ENCODE peak calls at places on chromosomes 5 and 9, in four cellular contexts. C is suprapubic skin, D is body of pancreas, F is upper lobe of left lung. N is an unnamed sample.
A peak's percentile ranks its signal among the peaks of the same experiment; 100 is the strongest.

GRCh38 chr5:40734986-40735385 is 20.8 kb downstream of the TTC33 start:
- DNase-seq in C (no peak), D (no peak), F (no peak), N (peak; percentile 13)

GRCh38 chr5:142102980-142103379 is 5.6 kb upstream of the NDFIP1 start:
- DNase-seq in D (no peak), F (no peak), C (no peak), N (no peak)

GRCh38 chr9:12718482-12719026 is 25.4 kb downstream of the TYRP1 start:
- DNase-seq in F (no peak), D (no peak), C (no peak), N (peak; percentile 61)

GRCh38 chr5:120454094-120454798 is 9.9 kb upstream of the PRR16 start:
- DNase-seq in D (no peak), C (no peak), F (no peak), N (peak; percentile 36)

GRCh38 chr9:91359734-91360470 is 1.8 kb downstream of the AUH start:
- DNase-seq in F (no peak), C (no peak), D (no peak), N (peak; percentile 11)

GRCh38 chr5:149719666-149720065 is 10.4 kb upstream of the PPARGC1B start:
- DNase-seq in C (no peak), D (peak; percentile 37), F (no peak), N (peak; percentile 91)

GRCh38 chr5:157449011-157449723 is 10.8 kb upstream of the NIPAL4 start:
- DNase-seq in F (peak; percentile 47), C (no peak), D (no peak), N (no peak)

GRCh38 chr9:77384406-77384805 is 207.1 kb downstream of the VPS13A start:
- DNase-seq in C (no peak), F (no peak), D (no peak), N (peak; percentile 68)

GRCh38 chr9:131633491-131634031 is 88.2 kb downstream of the PRRT1B start:
- DNase-seq in C (no peak), D (no peak), F (no peak), N (peak; percentile 100)

GRCh38 chr5:134240421-134240962 is 14.6 kb upstream of the PPP2CA start:
- DNase-seq in F (no peak), C (no peak), D (peak; percentile 21), N (peak; percentile 72)

GRCh38 chr9:18046068-18046467 is 427.9 kb upstream of the ADAMTSL1 start:
- DNase-seq in C (no peak), F (no peak), D (no peak), N (no peak)

GRCh38 chr9:98774746-98775145 is 21.6 kb downstream of the ANKS6 start:
- DNase-seq in F (peak; percentile 56), C (no peak), D (no peak), N (no peak)

GRCh38 chr9:133105461-133105770 is 15.6 kb downstream of the RALGDS start:
- DNase-seq in D (no peak), C (no peak), F (peak; percentile 59), N (no peak)

GRCh38 chr5:172688735-172689572 is 47.9 kb downstream of the NEURL1B start:
- DNase-seq in F (peak; percentile 81), D (peak; percentile 61), C (no peak), N (peak; percentile 51)

GRCh38 chr9:101477736-101478135 is 42.2 kb upstream of the ALDOB start:
- DNase-seq in D (no peak), F (no peak), C (no peak), N (peak; percentile 54)

GRCh38 chr5:153276151-153276550 is 214.3 kb upstream of the GRIA1 start:
- DNase-seq in F (no peak), D (peak; percentile 23), C (no peak), N (peak; percentile 28)

GRCh38 chr5:53549792-53550191 is 10.6 kb upstream of the NDUFS4 start:
- DNase-seq in F (no peak), C (no peak), D (no peak), N (peak; percentile 55)

GRCh38 chr5:52989781-52990530 is 804 bp downstream of the ITGA2 start:
- DNase-seq in C (peak; percentile 76), D (peak; percentile 36), F (peak; percentile 55), N (no peak)

GRCh38 chr5:84218546-84218945 is 166.1 kb downstream of the EDIL3 start:
- DNase-seq in F (no peak), C (no peak), D (no peak), N (no peak)

GRCh38 chr5:141779642-141780041 is 97.6 kb upstream of the ARAP3 start:
- DNase-seq in F (no peak), C (no peak), D (no peak), N (peak; percentile 56)

GRCh38 chr5:10536931-10537579 is 26.8 kb upstream of the ANKRD33B start:
- DNase-seq in F (no peak), C (no peak), D (no peak), N (no peak)

GRCh38 chr5:138264183-138264582 is 10.2 kb downstream of the GFRA3 start:
- DNase-seq in D (no peak), C (no peak), F (no peak), N (no peak)

GRCh38 chr5:6820851-6821479 is 107.7 kb downstream of the TENT4A start:
- DNase-seq in D (peak; percentile 27), C (no peak), F (no peak), N (peak; percentile 20)

GRCh38 chr9:81430727-81431126 is 258.6 kb downstream of the TLE1 start:
- DNase-seq in C (no peak), F (no peak), D (no peak), N (no peak)

GRCh38 chr5:57834829-57835554 is 352.4 kb upstream of the ACTBL2 start:
- DNase-seq in F (no peak), D (peak; percentile 14), C (no peak), N (peak; percentile 90)

GRCh38 chr5:527646-528591 is 3.7 kb upstream of the SLC9A3 start:
- DNase-seq in F (peak; percentile 80), C (no peak), D (no peak), N (no peak)

GRCh38 chr5:173318881-173319609 is 9.2 kb downstream of the STC2 start:
- DNase-seq in D (no peak), F (no peak), C (no peak), N (no peak)

GRCh38 chr5:42250-42649 is 49.7 kb upstream of the PLEKHG4B start:
- DNase-seq in F (no peak), C (no peak), D (no peak), N (peak; percentile 19)

GRCh38 chr5:154849791-154850201 is 607 bp downstream of the FAXDC2 start:
- DNase-seq in F (no peak), C (no peak), D (no peak), N (peak; percentile 43)

GRCh38 chr5:76273491-76273890 is 129.6 kb upstream of the IQGAP2 start:
- DNase-seq in C (no peak), D (no peak), F (no peak), N (no peak)

GRCh38 chr5:152686931-152687330 is 281.9 kb upstream of the NMUR2 start:
- DNase-seq in F (no peak), C (no peak), D (no peak), N (no peak)

GRCh38 chr5:113574417-113574816 is 60.9 kb downstream of the YTHDC2 start:
- DNase-seq in F (no peak), D (no peak), C (no peak), N (peak; percentile 73)

GRCh38 chr5:163189023-163189553 is 248.3 kb upstream of the CCNG1 start:
- DNase-seq in C (no peak), D (no peak), F (no peak), N (no peak)

GRCh38 chr9:16825364-16825763 is 45.1 kb downstream of the BNC2 start:
- DNase-seq in F (no peak), C (no peak), D (no peak), N (no peak)

GRCh38 chr5:144024601-144025000 is 145.9 kb downstream of the YIPF5 start:
- DNase-seq in C (no peak), F (no peak), D (no peak), N (no peak)

GRCh38 chr5:14945021-14945420 is 73.4 kb upstream of the ANKH start:
- DNase-seq in C (no peak), D (no peak), F (no peak), N (no peak)

GRCh38 chr9:127742435-127743088 is 7.5 kb upstream of the TOR2A start:
- DNase-seq in D (peak; percentile 34), F (peak; percentile 80), C (no peak), N (peak; percentile 75)

GRCh38 chr5:172835246-172836030 is 1.4 kb downstream of the ERGIC1 start:
- DNase-seq in C (no peak), D (no peak), F (peak; percentile 31), N (no peak)

GRCh38 chr9:124454296-124454695 is 4.0 kb downstream of the ADGRD2 start:
- DNase-seq in D (no peak), F (no peak), C (no peak), N (no peak)
- H3K27me3 ChIP-seq in D (no peaks in the 10 kb centered on the region), F (peaks cover 32% of the 10 kb centered on the region), C (peaks cover 54% of the 10 kb centered on the region), N (no peaks in the 10 kb centered on the region)

GRCh38 chr9:270657-271237 is 56.1 kb downstream of the DOCK8 start:
- DNase-seq in C (no peak), F (no peak), D (no peak), N (no peak)

GRCh38 chr9:277595-278330 is 63.1 kb downstream of the DOCK8 start:
- DNase-seq in C (no peak), F (no peak), D (no peak), N (no peak)

GRCh38 chr9:268616-269015 is 54.0 kb downstream of the DOCK8 start:
- DNase-seq in F (no peak), D (no peak), C (no peak), N (no peak)

GRCh38 chr9:274101-274500 is 59.4 kb downstream of the DOCK8 start:
- DNase-seq in F (no peak), D (no peak), C (no peak), N (no peak)

DNA sequence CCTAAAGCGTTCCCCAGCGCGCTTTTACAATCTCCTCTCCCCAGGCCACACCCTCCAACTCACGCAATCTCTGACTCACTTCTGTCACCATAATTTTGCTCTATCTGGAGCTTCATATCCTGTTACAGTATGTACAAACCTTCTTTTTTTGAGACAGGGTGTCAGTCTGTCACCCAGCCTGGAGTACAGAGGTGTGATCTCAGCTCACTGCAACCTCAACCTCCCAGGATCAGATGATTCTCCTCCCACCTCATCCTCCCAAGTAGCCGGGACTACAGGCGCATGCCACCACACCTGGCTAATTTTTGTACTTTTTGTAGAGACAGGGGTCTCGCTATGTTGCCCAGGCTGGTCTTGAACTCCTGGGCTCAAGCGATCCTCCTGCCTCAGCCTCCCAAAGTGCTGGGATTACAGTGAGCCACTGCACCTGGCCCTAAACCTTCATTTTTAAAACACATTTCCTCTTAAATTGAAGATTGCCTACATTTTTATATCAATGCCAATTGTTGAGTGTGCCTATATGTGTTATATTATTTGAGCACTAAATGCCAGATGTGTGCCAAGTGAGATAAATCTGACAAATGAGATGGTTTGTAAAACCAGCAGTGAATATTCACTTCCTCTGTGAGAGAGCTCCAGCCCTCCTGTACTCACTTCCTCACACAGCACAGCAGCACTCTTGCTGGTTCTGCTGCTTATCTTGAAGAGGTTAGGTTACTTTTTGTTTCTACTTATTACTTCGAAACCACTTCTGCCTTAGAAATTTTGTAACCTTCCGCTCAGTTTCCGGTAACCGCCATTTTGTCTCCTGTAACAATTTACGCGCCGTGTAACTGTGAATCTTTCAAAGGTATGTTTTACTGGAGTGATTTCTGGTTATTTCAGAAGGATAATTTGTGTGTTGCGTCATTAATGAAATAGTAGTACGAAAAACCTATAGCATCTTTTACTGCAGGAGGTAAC is 57.9 kb downstream of the DOCK8 start:
- DNase-seq in C (no peak), F (no peak), D (no peak), N (no peak)
- H3K4me3 ChIP-seq in C (no peak overlapping the region), F (no peak overlapping the region), D (no peak overlapping the region), N (no peak overlapping the region)

GRCh38 chr5:178590141-178590923 is at the start of gene COL23A1:
- DNase-seq in F (peak; percentile 91), C (no peak), D (no peak), N (peak; percentile 13)
- H3K27me3 ChIP-seq in F (peaks cover 9% of the 10 kb centered on the region), C (peaks cover 14% of the 10 kb centered on the region), D (no peaks in the 10 kb centered on the region), N (peaks cover 3% of the 10 kb centered on the region)

GRCh38 chr9:134389659-134390058 is 63.4 kb downstream of the RXRA start:
- DNase-seq in F (no peak), C (no peak), D (no peak), N (no peak)
- H3K4me3 ChIP-seq in F (no peak overlapping the region), C (no peak overlapping the region), D (no peak overlapping the region), N (no peak overlapping the region)